ENCODE peak calls at places on chromosomes 12 and 14, in seven cellular contexts. K is GM04504; B is stimulated activated CD8-positive, alpha-beta memory T cell treated with anti-CD3 and anti-CD28 coated beads, Interleukin-12 subunit alpha, Interleukin-12 subunit beta, amount 100 ng/mL, for 1 hour; R is effector CD8-positive, alpha-beta T cell; V is non-pigmented ciliary epithelial cell; H is activated naive CD8-positive, alpha-beta T cell treated with anti-CD3 and anti-CD28 coated beads, Interleukin-2, amount 50 U/mL, for 24 hours; U is stimulated activated CD4-positive, alpha-beta T cell treated with anti-CD3 and anti-CD28 coated beads, TNF-alpha, amount 100 ng/mL, for 1 hour. G is an unnamed sample.

GRCh38 chr14:96177766-96178377 is 26.8 kb upstream of the BDKRB2 start:
- DNase-seq in R (no peak), V (no peak), B (no peak), K (peak; percentile 13), H (peak; percentile 6), U (no peak), G (no peak)

GRCh38 chr12:7747196-7747595 is at the start of gene CLEC4C:
- DNase-seq in R (no peak), V (no peak), U (no peak), K (no peak), B (no peak), H (no peak), G (no peak)

GRCh38 chr12:123150804-123151678 is at the start of gene PITPNM2:
- DNase-seq in K (no peak), V (no peak), H (peak; percentile 66), R (peak; percentile 29), B (peak; percentile 44), U (peak; percentile 29), G (peak; percentile 45)

GRCh38 chr12:100166232-100166631 is 23.6 kb upstream of the BLTP3B start:
- DNase-seq in U (no peak), V (no peak), R (no peak), K (no peak), H (no peak), B (no peak), G (no peak)

GRCh38 chr12:8832500-8832899 is 10.1 kb downstream of the A2ML1 start:
- DNase-seq in V (no peak), U (no peak), K (no peak), R (no peak), B (no peak), H (no peak), G (no peak)

GRCh38 chr14:23009939-23010718 is at the start of gene C14orf93:
- DNase-seq in U (peak; percentile 52), B (peak; percentile 53), K (no peak), R (peak; percentile 62), V (no peak), H (peak; percentile 87), G (peak; percentile 66)

GRCh38 chr14:92513204-92513965 is at the start of gene RIN3:
- DNase-seq in H (peak; percentile 66), U (no peak), R (peak; percentile 12), B (no peak), K (no peak), V (no peak), G (peak; percentile 39)

GRCh38 chr12:5915511-5915910 is 29.5 kb downstream of the ANO2 start:
- DNase-seq in K (no peak), H (no peak), B (no peak), R (no peak), U (no peak), V (no peak), G (no peak)

GRCh38 chr14:28661171-28661772 is 105.3 kb upstream of the FOXG1 start:
- DNase-seq in B (no peak), H (no peak), K (no peak), U (no peak), V (peak; percentile 91), R (no peak), G (no peak)

GRCh38 chr14:99757331-99758070 is 35.7 kb upstream of the EML1 start:
- DNase-seq in H (no peak), R (no peak), K (peak; percentile 97), V (peak; percentile 93), B (no peak), U (no peak), G (no peak)

GRCh38 chr12:10143205-10143604 is 13.2 kb upstream of the CLEC7A start:
- DNase-seq in K (no peak), U (no peak), H (no peak), B (no peak), R (no peak), V (no peak), G (peak; percentile 78)

GRCh38 chr12:54162741-54163140 is 26.0 kb downstream of the SMUG1 start:
- DNase-seq in R (no peak), K (no peak), H (no peak), B (no peak), V (no peak), U (no peak), G (no peak)

G was measured in SK-MEL-5.